ENCODE peak calls at places on chromosomes 3 and 15, in five cellular contexts. J is tibial artery, W is GM06990, G is HepG2, C is adrenal gland. P is an unnamed sample.

GRCh38 chr15:87604857-87605446 is 651.6 kb downstream of the NTRK3 start:
- DNase-seq in C (no peak), G (no peak), J (no peak), W (no peak), P (peak; percentile 35)

GRCh38 chr3:49255686-49256085 is 21.3 kb downstream of the C3orf62 start:
- DNase-seq in C (no peak), W (no peak), G (no peak), J (peak; percentile 33), P (no peak)

GRCh38 chr15:80367094-80367493 is 37.1 kb upstream of the ARNT2 start:
- DNase-seq in J (no peak), C (no peak), W (no peak), G (peak; percentile 3), P (peak; percentile 3)

GRCh38 chr15:90149609-90150340 is 47.5 kb upstream of the IDH2 start:
- DNase-seq in C (no peak), W (no peak), G (no peak), J (no peak), P (no peak)

GRCh38 chr15:58260911-58261267 is 122.7 kb downstream of the AQP9 start:
- DNase-seq in W (no peak), J (no peak), G (no peak), C (no peak), P (no peak)

GRCh38 chr15:80231371-80231770 is 20.6 kb downstream of the CTXND1 start:
- DNase-seq in J (no peak), C (no peak), G (no peak), W (no peak), P (no peak)

GRCh38 chr15:74449066-74449465 is 11.9 kb downstream of the UBL7 start:
- DNase-seq in J (peak; percentile 40), G (no peak), C (no peak), W (no peak), P (no peak)

GRCh38 chr15:69631978-69632377 is 179.4 kb downstream of the RPLP1 start:
- DNase-seq in G (no peak), C (no peak), J (no peak), W (no peak), P (no peak)

GRCh38 chr3:127547761-127548605 is 42.5 kb downstream of the TPRA1 start:
- DNase-seq in G (peak; percentile 14), J (peak; percentile 84), W (peak; percentile 56), C (peak; percentile 83), P (peak; percentile 58)

GRCh38 chr3:127551971-127552370 is 38.6 kb downstream of the TPRA1 start:
- DNase-seq in W (no peak), C (no peak), G (no peak), J (no peak), P (no peak)

GRCh38 chr3:127551178-127551577 is 39.4 kb downstream of the TPRA1 start:
- DNase-seq in G (no peak), J (no peak), C (no peak), W (no peak), P (no peak)

GRCh38 chr3:127550758-127551157 is 39.8 kb downstream of the TPRA1 start:
- DNase-seq in G (no peak), W (no peak), J (no peak), C (no peak), P (no peak)

GRCh38 chr3:127549826-127550487 is 40.6 kb downstream of the TPRA1 start:
- DNase-seq in G (no peak), W (no peak), J (no peak), C (no peak), P (no peak)
- TF ChIP-seq CTCF in G (no peak), W (no peak), J (no peak), C (no peak), P (no peak)

DNA sequence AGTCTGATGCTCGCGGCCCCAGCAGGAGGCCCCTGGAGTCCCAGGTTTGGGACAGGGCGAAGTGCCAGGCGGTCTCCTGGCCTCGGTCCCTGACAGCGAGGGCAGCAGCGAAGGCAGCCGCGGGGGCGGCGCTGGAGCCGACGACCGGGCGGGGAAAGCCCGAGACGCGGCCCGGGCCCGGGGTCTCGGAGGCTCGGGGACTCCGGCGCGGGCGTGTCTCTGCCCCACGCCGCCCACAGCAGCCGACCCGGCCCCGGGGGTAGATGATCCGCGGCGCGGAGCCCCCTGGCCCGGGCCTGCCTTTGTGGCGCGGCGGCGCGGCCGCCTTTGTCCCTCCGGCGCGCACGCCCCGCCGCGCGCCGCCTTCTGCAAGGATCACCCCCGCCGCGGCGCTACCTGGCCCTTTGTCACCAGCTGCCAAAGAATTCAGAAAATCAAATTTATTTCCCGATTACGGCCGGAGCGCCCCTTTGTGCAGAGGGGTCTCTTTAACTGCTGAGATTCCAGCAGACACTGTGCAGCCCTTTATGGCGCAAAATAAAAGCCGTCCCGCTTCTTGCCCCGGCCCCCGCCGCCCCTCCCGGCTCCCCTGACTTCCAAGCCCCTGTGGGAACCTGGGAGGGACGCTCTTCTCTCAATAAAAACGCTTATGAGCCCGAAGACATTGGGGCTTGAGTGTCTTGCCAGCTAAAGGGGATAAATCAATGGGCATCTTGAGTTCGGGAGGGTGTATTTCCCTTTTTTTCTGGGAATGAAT is 68.3 kb downstream of the HES1 start:
- DNase-seq in J (no peak), C (no peak), W (no peak), G (no peak), P (no peak)
- H3K4me3 ChIP-seq in J (no peak overlapping the region), C (no peak overlapping the region), W (peak overlapping the region; percentile 51), G (no peak overlapping the region), P (no peak overlapping the region)

GRCh38 chr3:127123533-127123932 is 69.4 kb upstream of the PRR23E start:
- DNase-seq in W (no peak), J (peak; percentile 28), C (no peak), G (no peak), P (no peak)

GRCh38 chr3:127121221-127121647 is 71.7 kb upstream of the PRR23E start:
- DNase-seq in G (no peak), J (peak; percentile 49), C (no peak), W (no peak), P (no peak)

GRCh38 chr3:127121850-127122249 is 71.1 kb upstream of the PRR23E start:
- DNase-seq in G (peak; percentile 45), J (no peak), C (no peak), W (no peak), P (no peak)

DNA sequence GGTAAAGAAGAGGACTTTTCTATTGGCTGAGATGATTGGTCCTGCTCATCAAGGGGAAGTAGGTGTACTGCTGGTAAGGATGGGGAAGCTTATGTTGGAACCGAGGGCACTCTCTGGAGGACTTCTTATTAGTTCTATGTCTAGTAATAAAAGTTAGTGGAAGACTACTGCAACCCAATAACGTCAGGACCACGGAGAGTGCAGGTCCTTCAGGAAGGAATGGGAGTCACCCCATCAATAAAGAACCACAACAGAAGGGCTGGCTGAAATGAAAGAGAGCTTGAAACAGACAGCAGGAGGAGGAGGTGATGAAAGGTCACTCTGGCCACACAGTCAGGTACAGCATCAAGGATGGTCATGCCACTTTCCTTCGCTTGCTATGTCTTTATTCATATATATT is 68.8 kb upstream of the PRR23E start:
- DNase-seq in J (no peak), C (no peak), G (no peak), W (no peak), P (peak; percentile 10)
- TF ChIP-seq CTCF in J (no peak), C (no peak), G (no peak), W (no peak), P (no peak)

DNA sequence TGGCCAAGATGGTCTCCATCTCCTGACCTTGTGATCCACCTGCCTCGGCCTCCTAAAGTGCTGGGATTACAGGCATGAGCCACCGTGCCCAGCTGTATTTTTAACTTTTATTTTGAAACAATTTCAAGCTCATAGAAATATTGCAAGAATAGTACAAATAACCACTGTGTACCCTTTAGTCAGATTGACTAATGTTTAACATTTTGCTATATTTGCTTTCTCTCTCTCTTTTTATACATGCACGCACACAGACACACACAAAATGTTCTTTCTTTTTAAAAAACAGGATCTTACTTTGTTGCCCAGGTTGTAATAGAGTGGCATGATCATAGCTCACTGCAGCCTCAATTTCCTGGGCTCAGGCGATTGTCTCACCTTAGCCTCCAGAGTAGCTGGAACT is 25.5 kb upstream of the DPPA4 start:
- DNase-seq in G (no peak), J (no peak), C (no peak), W (no peak), P (no peak)
- H3K4me3 ChIP-seq in G (no peak overlapping the region), J (no peak overlapping the region), C (no peak overlapping the region), W (no peak overlapping the region), P (no peak overlapping the region)

DNA sequence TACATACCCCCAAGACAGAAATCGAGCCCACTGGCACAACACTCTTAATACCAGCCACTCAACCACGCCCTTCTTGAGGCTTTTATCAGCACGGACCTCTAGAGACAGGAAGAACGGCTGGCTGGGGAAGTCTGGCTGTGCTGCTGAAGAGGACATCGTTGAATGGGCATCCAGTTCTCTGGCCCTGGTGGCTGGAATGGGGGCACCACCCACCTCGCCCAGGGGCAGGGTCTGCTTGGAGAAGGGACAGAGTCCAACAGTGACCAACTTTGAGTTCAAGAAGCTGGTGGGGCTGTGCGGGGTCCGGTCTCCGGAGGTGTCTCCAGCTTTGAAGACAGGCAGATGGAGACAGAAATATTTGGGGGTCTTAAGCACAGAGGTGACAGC is 77.5 kb downstream of the ATP10A start:
- DNase-seq in G (no peak), C (no peak), J (no peak), W (no peak), P (no peak)
- TF ChIP-seq CTCF in G (no peak), C (no peak), J (no peak), W (no peak), P (no peak)

GRCh38 chr3:104886220-104886995 is 480.3 kb upstream of the ALCAM start:
- DNase-seq in J (no peak), W (no peak), G (no peak), C (peak; percentile 47), P (peak; percentile 38)
- H3K4me3 ChIP-seq in J (no peak overlapping the region), W (no peak overlapping the region), G (no peak overlapping the region), C (no peak overlapping the region), P (no peak overlapping the region)

GRCh38 chr15:64681424-64682024 is 93.9 kb downstream of the RBPMS2 start:
- DNase-seq in J (no peak), C (peak; percentile 80), G (peak; percentile 72), W (no peak), P (peak; percentile 60)
- TF ChIP-seq CTCF in J (peak; percentile 55), C (peak; percentile 86), G (peak; percentile 93), W (peak; percentile 46), P (peak; percentile 44)

GRCh38 chr3:52315006-52315405 is 1.1 kb upstream of the DNAH1 start:
- DNase-seq in C (no peak), G (no peak), J (no peak), W (no peak), P (no peak)

GRCh38 chr3:52318186-52318793 is 2.2 kb downstream of the DNAH1 start:
- DNase-seq in W (no peak), C (no peak), G (no peak), J (no peak), P (no peak)

GRCh38 chr3:52315977-52316764 is at the start of gene DNAH1:
- DNase-seq in C (no peak), J (no peak), G (no peak), W (no peak), P (no peak)

GRCh38 chr3:52317601-52318000 is 1.5 kb downstream of the DNAH1 start:
- DNase-seq in G (no peak), J (no peak), W (no peak), C (peak; percentile 67), P (no peak)

DNA sequence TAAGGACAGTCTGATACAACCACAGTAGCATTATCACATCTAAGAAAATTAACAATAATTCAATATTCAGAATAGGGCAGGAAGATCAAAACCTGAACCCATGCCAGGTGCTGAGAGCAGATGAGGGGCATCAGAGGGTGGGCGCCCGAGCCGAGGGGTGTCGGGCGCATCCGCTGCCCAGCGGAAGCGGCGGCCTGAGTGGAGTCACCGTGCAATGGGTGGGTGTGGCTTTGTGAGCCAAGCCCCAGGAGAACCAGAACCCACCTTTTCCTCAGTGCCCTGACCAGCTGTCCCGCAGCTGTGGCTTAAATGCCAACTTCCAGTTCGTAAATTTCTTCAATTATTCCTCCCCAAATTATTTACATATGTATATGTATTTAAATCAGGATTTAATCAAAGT is 1.1 kb downstream of the DNAH1 start:
- DNase-seq in G (no peak), J (no peak), C (no peak), W (no peak), P (no peak)
- H3K4me3 ChIP-seq in G (no peak overlapping the region), J (peak overlapping the region; percentile 42), C (no peak overlapping the region), W (no peak overlapping the region), P (no peak overlapping the region)